ENCODE peak calls at places on chromosomes 13 and 19, in nine cellular contexts. One of them, this sample, is unnamed.

GRCh38 chr13:109344552-109345157 is 441.7 kb downstream of the IRS2 start:
- DNase-seq in RWPE1: peak; percentile 45
- DNase-seq in foreskin fibroblast: peak; percentile 78
- DNase-seq in AG10803: peak; percentile 71
- DNase-seq in PC-9: no peak
- DNase-seq in AG04449: no peak
- DNase-seq in MCF 10A: peak; percentile 9
- DNase-seq in glutamatergic neuron: no peak
- DNase-seq in tibial artery: no peak
- DNase-seq in this sample: no peak

GRCh38 chr13:39044536-39044935 is 6.3 kb downstream of the NHLRC3 start:
- DNase-seq in RWPE1: no peak
- DNase-seq in foreskin fibroblast: no peak
- DNase-seq in AG10803: no peak
- DNase-seq in PC-9: no peak
- DNase-seq in AG04449: no peak
- DNase-seq in MCF 10A: no peak
- DNase-seq in glutamatergic neuron: no peak
- DNase-seq in tibial artery: no peak
- DNase-seq in this sample: no peak

GRCh38 chr19:1746401-1747284 is 6.7 kb upstream of the ONECUT3 start:
- DNase-seq in RWPE1: peak; percentile 48
- DNase-seq in foreskin fibroblast: peak; percentile 43
- DNase-seq in AG10803: peak; percentile 7
- DNase-seq in PC-9: peak; percentile 48
- DNase-seq in AG04449: no peak
- DNase-seq in MCF 10A: peak; percentile 84
- DNase-seq in glutamatergic neuron: peak; percentile 67
- DNase-seq in tibial artery: no peak
- DNase-seq in this sample: peak; percentile 56

GRCh38 chr13:84844473-84844872 is 954.7 kb downstream of the SLITRK6 start:
- DNase-seq in RWPE1: peak; percentile 18
- DNase-seq in foreskin fibroblast: no peak
- DNase-seq in AG10803: no peak
- DNase-seq in PC-9: no peak
- DNase-seq in AG04449: no peak
- DNase-seq in MCF 10A: peak; percentile 60
- DNase-seq in glutamatergic neuron: no peak
- DNase-seq in tibial artery: no peak
- DNase-seq in this sample: peak; percentile 3

GRCh38 chr13:30998548-30999140 is 66.2 kb downstream of the TEX26 start:
- DNase-seq in RWPE1: no peak
- DNase-seq in foreskin fibroblast: peak; percentile 66
- DNase-seq in AG10803: peak; percentile 58
- DNase-seq in PC-9: no peak
- DNase-seq in AG04449: peak; percentile 68
- DNase-seq in MCF 10A: no peak
- DNase-seq in glutamatergic neuron: no peak
- DNase-seq in tibial artery: no peak
- DNase-seq in this sample: no peak

GRCh38 chr19:39830406-39830805 is 3.6 kb downstream of the DYRK1B start:
- DNase-seq in RWPE1: no peak
- DNase-seq in foreskin fibroblast: no peak
- DNase-seq in AG10803: no peak
- DNase-seq in PC-9: no peak
- DNase-seq in AG04449: no peak
- DNase-seq in MCF 10A: no peak
- DNase-seq in glutamatergic neuron: no peak
- DNase-seq in tibial artery: no peak
- DNase-seq in this sample: no peak

GRCh38 chr13:98972627-98973026 is 5.2 kb downstream of the DOCK9 start:
- DNase-seq in RWPE1: peak; percentile 17
- DNase-seq in foreskin fibroblast: peak; percentile 48
- DNase-seq in AG10803: peak; percentile 60
- DNase-seq in PC-9: peak; percentile 99
- DNase-seq in AG04449: peak; percentile 72
- DNase-seq in MCF 10A: no peak
- DNase-seq in glutamatergic neuron: no peak
- DNase-seq in tibial artery: no peak
- DNase-seq in this sample: no peak

GRCh38 chr13:92761710-92762109 is 464.9 kb upstream of the GPC6 start:
- DNase-seq in RWPE1: no peak
- DNase-seq in foreskin fibroblast: no peak
- DNase-seq in AG10803: no peak
- DNase-seq in PC-9: no peak
- DNase-seq in AG04449: no peak
- DNase-seq in MCF 10A: no peak
- DNase-seq in glutamatergic neuron: no peak
- DNase-seq in tibial artery: no peak
- DNase-seq in this sample: no peak

GRCh38 chr13:75889427-75889826 is 253.3 kb downstream of the LMO7 start:
- DNase-seq in RWPE1: no peak
- DNase-seq in foreskin fibroblast: no peak
- DNase-seq in AG10803: no peak
- DNase-seq in PC-9: no peak
- DNase-seq in AG04449: no peak
- DNase-seq in MCF 10A: no peak
- DNase-seq in glutamatergic neuron: no peak
- DNase-seq in tibial artery: no peak
- DNase-seq in this sample: no peak

GRCh38 chr19:41321600-41322270 is 11.8 kb downstream of the CCDC97 start:
- DNase-seq in RWPE1: no peak
- DNase-seq in foreskin fibroblast: peak; percentile 86
- DNase-seq in AG10803: peak; percentile 70
- DNase-seq in PC-9: no peak
- DNase-seq in AG04449: no peak
- DNase-seq in MCF 10A: peak; percentile 46
- DNase-seq in glutamatergic neuron: peak; percentile 77
- DNase-seq in tibial artery: no peak
- DNase-seq in this sample: peak; percentile 69

GRCh38 chr13:37648604-37649003 is 50.0 kb upstream of the POSTN start:
- DNase-seq in RWPE1: no peak
- DNase-seq in foreskin fibroblast: peak; percentile 61
- DNase-seq in AG10803: peak; percentile 56
- DNase-seq in PC-9: no peak
- DNase-seq in AG04449: peak; percentile 42
- DNase-seq in MCF 10A: peak; percentile 16
- DNase-seq in glutamatergic neuron: no peak
- DNase-seq in tibial artery: no peak
- DNase-seq in this sample: no peak

GRCh38 chr19:16368385-16369305 is 44.0 kb downstream of the KLF2 start:
- DNase-seq in RWPE1: no peak
- DNase-seq in foreskin fibroblast: no peak
- DNase-seq in AG10803: no peak
- DNase-seq in PC-9: no peak
- DNase-seq in AG04449: no peak
- DNase-seq in MCF 10A: no peak
- DNase-seq in glutamatergic neuron: no peak
- DNase-seq in tibial artery: no peak
- DNase-seq in this sample: no peak

GRCh38 chr19:32357720-32358119 is 12.3 kb downstream of the ZNF507 start:
- DNase-seq in RWPE1: no peak
- DNase-seq in foreskin fibroblast: no peak
- DNase-seq in AG10803: no peak
- DNase-seq in PC-9: no peak
- DNase-seq in AG04449: no peak
- DNase-seq in MCF 10A: no peak
- DNase-seq in glutamatergic neuron: no peak
- DNase-seq in tibial artery: no peak
- DNase-seq in this sample: no peak

GRCh38 chr19:28012361-28012760 is 1200.6 kb downstream of the UQCRFS1 start:
- DNase-seq in RWPE1: no peak
- DNase-seq in foreskin fibroblast: no peak
- DNase-seq in AG10803: no peak
- DNase-seq in PC-9: no peak
- DNase-seq in AG04449: no peak
- DNase-seq in MCF 10A: no peak
- DNase-seq in glutamatergic neuron: no peak
- DNase-seq in tibial artery: no peak
- DNase-seq in this sample: no peak

DNA sequence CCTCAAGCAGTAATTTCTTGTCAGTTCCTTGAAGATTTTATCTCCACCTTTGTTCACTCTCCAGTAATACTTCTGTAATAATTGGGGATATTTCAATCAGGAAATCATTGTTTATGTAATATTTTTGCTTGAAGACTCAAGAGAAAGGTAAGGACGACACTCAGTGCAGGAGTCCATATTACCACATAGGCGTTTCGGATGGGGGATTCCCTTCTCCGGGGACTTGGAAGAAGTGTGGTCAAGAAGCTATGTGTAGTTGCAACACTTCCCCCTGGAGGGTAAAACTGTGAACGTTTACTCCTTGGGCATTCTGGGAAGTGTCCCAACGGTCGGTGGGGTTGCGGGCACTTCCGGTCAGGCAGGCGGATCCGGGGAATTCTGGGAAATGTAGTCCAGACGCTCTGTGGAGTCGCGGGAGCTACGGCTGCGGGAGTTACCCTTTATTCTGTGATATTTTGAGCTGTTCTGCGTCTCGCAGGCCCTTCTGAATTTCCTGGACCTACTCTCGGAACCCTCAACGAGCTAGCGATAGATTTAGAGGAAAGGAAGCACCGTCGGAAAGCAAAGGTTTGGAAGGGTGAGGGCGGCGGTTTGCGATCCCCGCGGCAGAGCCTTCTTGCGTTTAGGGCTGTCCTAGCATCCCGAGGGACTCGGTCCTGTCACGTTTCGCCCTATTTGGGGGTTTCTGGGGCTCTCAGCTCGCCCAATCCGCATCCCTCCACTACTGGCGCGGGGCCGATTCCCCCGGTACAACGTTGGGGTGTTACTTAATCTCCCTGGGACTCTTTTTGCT is at the start of gene ZNF221:
- DNase-seq in RWPE1: peak; percentile 87
- DNase-seq in foreskin fibroblast: peak; percentile 99
- DNase-seq in AG10803: peak; percentile 99
- DNase-seq in PC-9: peak; percentile 86
- DNase-seq in AG04449: peak; percentile 95
- DNase-seq in MCF 10A: peak; percentile 97
- DNase-seq in glutamatergic neuron: peak; percentile 87
- DNase-seq in tibial artery: peak; percentile 93
- DNase-seq in this sample: peak; percentile 81
- TF ChIP-seq CTCF in RWPE1: peak; percentile 37
- TF ChIP-seq CTCF in foreskin fibroblast: peak; percentile 30
- TF ChIP-seq CTCF in AG10803: peak; percentile 50
- TF ChIP-seq CTCF in PC-9: no peak
- TF ChIP-seq CTCF in AG04449: peak; percentile 52
- TF ChIP-seq CTCF in MCF 10A: no peak
- TF ChIP-seq CTCF in glutamatergic neuron: peak; percentile 49
- TF ChIP-seq CTCF in tibial artery: peak; percentile 35
- TF ChIP-seq CTCF in this sample: peak; percentile 57

DNA sequence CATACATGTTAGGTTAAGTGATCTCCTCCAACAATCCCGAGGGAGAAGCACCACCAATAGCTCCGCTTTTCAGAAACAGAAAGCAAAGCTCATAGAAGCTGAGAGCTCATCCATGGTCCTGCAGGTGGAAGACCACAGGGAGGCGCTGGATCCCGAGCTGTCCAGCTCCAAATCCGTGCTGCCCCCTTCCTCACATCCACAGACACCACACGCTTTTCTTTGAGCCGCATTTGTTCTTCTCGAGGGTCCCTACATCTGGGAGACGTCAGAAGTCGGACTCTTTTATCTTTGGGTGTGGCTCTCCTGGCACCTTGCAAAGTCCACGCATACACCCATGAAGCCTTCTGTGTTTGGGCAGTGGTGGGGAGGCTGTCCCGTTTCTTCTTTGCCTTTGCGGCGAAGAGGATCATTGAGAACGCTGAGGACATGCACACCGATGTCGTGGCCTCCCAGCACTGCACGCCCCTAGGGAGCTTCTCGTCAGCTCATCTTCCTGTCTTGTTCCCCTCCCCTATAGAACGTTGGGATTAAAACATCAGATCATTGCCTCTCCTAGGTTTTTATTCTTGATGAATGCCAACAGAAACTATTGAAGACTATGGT is 184.8 kb downstream of the TEX29 start:
- DNase-seq in RWPE1: no peak
- DNase-seq in foreskin fibroblast: no peak
- DNase-seq in AG10803: no peak
- DNase-seq in PC-9: no peak
- DNase-seq in AG04449: no peak
- DNase-seq in MCF 10A: no peak
- DNase-seq in glutamatergic neuron: peak; percentile 61
- DNase-seq in tibial artery: no peak
- DNase-seq in this sample: no peak
- TF ChIP-seq CTCF in RWPE1: no peak
- TF ChIP-seq CTCF in foreskin fibroblast: no peak
- TF ChIP-seq CTCF in AG10803: no peak
- TF ChIP-seq CTCF in PC-9: peak; percentile 33
- TF ChIP-seq CTCF in AG04449: no peak
- TF ChIP-seq CTCF in MCF 10A: no peak
- TF ChIP-seq CTCF in glutamatergic neuron: peak; percentile 32
- TF ChIP-seq CTCF in tibial artery: no peak
- TF ChIP-seq CTCF in this sample: peak; percentile 3

DNA sequence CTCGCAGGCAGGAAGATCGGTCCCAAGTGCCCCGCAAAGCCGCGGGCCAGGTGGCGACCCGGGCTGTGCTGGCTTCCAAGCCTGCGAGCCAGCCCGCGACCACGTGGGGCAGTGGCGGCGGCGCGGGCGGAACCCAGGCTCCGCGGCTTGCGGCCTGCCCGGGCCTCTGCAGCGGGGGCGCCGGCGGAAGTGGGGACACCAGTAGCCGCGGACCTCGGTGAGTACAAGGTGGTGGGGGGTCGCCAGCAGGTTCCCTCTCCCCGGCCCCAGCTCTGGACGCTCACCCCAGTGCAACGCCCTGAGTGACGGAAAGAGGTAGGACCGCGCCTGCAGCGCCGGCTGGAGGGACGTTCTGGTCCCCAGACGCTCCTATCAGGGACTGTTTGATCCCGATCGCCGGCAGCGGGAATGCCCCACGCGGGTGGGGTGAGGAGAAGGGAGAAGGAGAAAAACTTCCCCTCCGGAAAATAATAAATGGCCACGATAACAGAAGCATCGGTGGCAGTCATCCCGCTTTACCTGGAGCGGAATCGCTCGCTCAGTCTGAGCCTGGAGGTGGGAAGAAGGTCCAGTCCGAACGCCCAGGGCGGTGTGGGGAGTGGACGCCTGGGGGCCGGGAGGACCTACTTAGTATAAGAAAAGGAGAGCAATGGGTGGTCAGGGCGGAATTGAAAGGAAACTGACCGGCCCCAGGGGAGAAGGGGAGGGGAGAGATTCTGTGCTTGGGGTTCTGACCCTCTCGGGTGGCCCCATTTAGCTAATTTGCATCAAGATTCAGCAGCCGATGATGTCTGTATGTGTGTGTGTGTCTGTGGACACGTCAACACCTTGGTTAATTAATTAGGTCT is at the start of gene GEMIN7:
- DNase-seq in RWPE1: peak; percentile 67
- DNase-seq in foreskin fibroblast: peak; percentile 91
- DNase-seq in AG10803: peak; percentile 67
- DNase-seq in PC-9: peak; percentile 64
- DNase-seq in AG04449: no peak
- DNase-seq in MCF 10A: peak; percentile 74
- DNase-seq in glutamatergic neuron: peak; percentile 92
- DNase-seq in tibial artery: peak; percentile 76
- DNase-seq in this sample: peak; percentile 84
- TF ChIP-seq CTCF in RWPE1: peak; percentile 25
- TF ChIP-seq CTCF in foreskin fibroblast: no peak
- TF ChIP-seq CTCF in AG10803: no peak
- TF ChIP-seq CTCF in PC-9: no peak
- TF ChIP-seq CTCF in AG04449: no peak
- TF ChIP-seq CTCF in MCF 10A: no peak
- TF ChIP-seq CTCF in glutamatergic neuron: no peak
- TF ChIP-seq CTCF in tibial artery: no peak
- TF ChIP-seq CTCF in this sample: peak; percentile 4

GRCh38 chr13:59547950-59548349 is 615.8 kb downstream of the DIAPH3 start:
- DNase-seq in RWPE1: no peak
- DNase-seq in foreskin fibroblast: no peak
- DNase-seq in AG10803: no peak
- DNase-seq in PC-9: no peak
- DNase-seq in AG04449: no peak
- DNase-seq in MCF 10A: no peak
- DNase-seq in glutamatergic neuron: no peak
- DNase-seq in tibial artery: no peak
- DNase-seq in this sample: no peak
- TF ChIP-seq CTCF in RWPE1: no peak
- TF ChIP-seq CTCF in foreskin fibroblast: no peak
- TF ChIP-seq CTCF in AG10803: no peak
- TF ChIP-seq CTCF in PC-9: no peak
- TF ChIP-seq CTCF in AG04449: no peak
- TF ChIP-seq CTCF in MCF 10A: no peak
- TF ChIP-seq CTCF in glutamatergic neuron: no peak
- TF ChIP-seq CTCF in tibial artery: no peak
- TF ChIP-seq CTCF in this sample: no peak

This sample was measured in GM13977.